ENCODE peak calls at places on chromosomes 4 and X, in four cellular contexts. L, U, M and I are unnamed samples.

GRCh38 chr4:162015090-162015489 is 148.7 kb downstream of the FSTL5 start:
- DNase-seq in L (no peak), U (no peak), M (no peak), I (no peak)

GRCh38 chrX:106894978-106895452 is 8.1 kb downstream of the RIPPLY1 start:
- DNase-seq in L (no peak), U (no peak), M (no peak), I (no peak)

GRCh38 chr4:173171098-173171497 is 2.5 kb downstream of the GALNT7 start:
- DNase-seq in L (no peak), U (no peak), M (no peak), I (no peak)

GRCh38 chr4:59120287-59120814 is 2010.2 kb upstream of the IGFBP7 start:
- DNase-seq in L (no peak), U (no peak), M (no peak), I (no peak)

GRCh38 chr4:145218251-145218650 is 37.9 kb upstream of the OTUD4 start:
- DNase-seq in L (no peak), U (no peak), M (peak), I (no peak)

GRCh38 chrX:102835504-102836146 is 101.4 kb upstream of the RAB40AL start:
- DNase-seq in L (peak), U (no peak), M (no peak), I (no peak)

GRCh38 chr4:20358110-20358509 is 106.4 kb downstream of the SLIT2 start:
- DNase-seq in L (no peak), U (no peak), M (no peak), I (no peak)

GRCh38 chr4:167903291-167903721 is 189.0 kb upstream of the ANXA10 start:
- DNase-seq in L (no peak), U (no peak), M (no peak), I (no peak)

GRCh38 chr4:81335221-81335912 is 120.3 kb upstream of the PRKG2 start:
- DNase-seq in L (no peak), U (no peak), M (no peak), I (no peak)